ENCODE peak calls at places on chromosomes 16 and 17, in nine cellular contexts. I is fibroblast of mammary gland; R is head of caudate nucleus; K is SJCRH30; O is GM12878; H is fibroblast of villous mesenchyme; M is activated T-cell treated with anti-CD3 and anti-CD28 coated beads, Interleukin-2, amount 50 U/mL, for 72 hours; V is activated CD4-positive, alpha-beta T cell treated with anti-CD3 and anti-CD28 coated beads, Interleukin-2, amount 10 ng/mL, durations not matched to agents 7 days and 5 days; Q is activated T-helper 1 cell treated with anti-CD3 and anti-CD28 coated beads, Interleukin-2, amount 50 U/mL, for 16 hours. Z is an unnamed sample.

GRCh38 chr16:62190426-62190825 is 154.2 kb upstream of the CDH8 start:
- DNase-seq in V (no peak), R (no peak), K (no peak), O (no peak), H (no peak), Q (no peak), I (no peak), M (no peak), Z (no peak)

GRCh38 chr16:8572919-8573724 is 17.2 kb downstream of the TMEM114 start:
- DNase-seq in O (no peak), H (peak; percentile 34), M (peak; percentile 22), Q (no peak), V (no peak), K (peak; percentile 26), I (peak; percentile 63), R (no peak), Z (no peak)

GRCh38 chr16:84244728-84245127 is 4.9 kb upstream of the KCNG4 start:
- DNase-seq in R (no peak), O (no peak), M (no peak), Q (no peak), I (no peak), V (no peak), H (no peak), K (no peak), Z (no peak)

GRCh38 chr17:71494456-71494855 is 626.4 kb upstream of the SOX9 start:
- DNase-seq in V (no peak), Q (no peak), H (no peak), O (no peak), R (no peak), K (no peak), I (no peak), M (no peak), Z (no peak)

GRCh38 chr16:881219-882097 is 80.9 kb upstream of the GNG13 start:
- DNase-seq in V (no peak), R (no peak), I (no peak), M (no peak), K (no peak), O (no peak), Q (no peak), H (no peak), Z (no peak)

GRCh38 chr16:84487358-84487757 is 17.1 kb downstream of the MEAK7 start:
- DNase-seq in Q (no peak), K (no peak), I (no peak), V (no peak), R (peak; percentile 27), O (no peak), M (no peak), H (no peak), Z (peak; percentile 28)

GRCh38 chr17:59366040-59366757 is 34.7 kb downstream of the YPEL2 start:
- DNase-seq in O (no peak), M (no peak), V (no peak), H (no peak), R (no peak), Q (no peak), I (no peak), K (peak; percentile 39), Z (no peak)

GRCh38 chr17:30093463-30094147 is 23.0 kb upstream of the NSRP1 start:
- DNase-seq in M (peak; percentile 48), I (peak; percentile 60), R (peak; percentile 45), H (peak; percentile 61), K (peak; percentile 64), V (peak; percentile 57), Q (peak; percentile 11), O (peak; percentile 32), Z (no peak)

GRCh38 chr17:66625321-66625767 is 209.6 kb upstream of the CACNG5 start:
- DNase-seq in O (no peak), H (peak; percentile 46), V (no peak), R (no peak), K (no peak), Q (no peak), M (no peak), I (peak; percentile 43), Z (no peak)

GRCh38 chr17:2405247-2405926 is 4.5 kb upstream of the MNT start:
- DNase-seq in I (peak; percentile 97), K (no peak), Q (no peak), R (no peak), M (no peak), H (peak; percentile 96), O (no peak), V (no peak), Z (no peak)

GRCh38 chr16:54414671-54415070 is 128.1 kb upstream of the IRX3 start:
- DNase-seq in K (no peak), R (no peak), M (no peak), V (no peak), Q (no peak), I (no peak), O (no peak), H (no peak), Z (no peak)

GRCh38 chr16:24015923-24016322 is 180.1 kb downstream of the PRKCB start:
- DNase-seq in M (no peak), V (no peak), O (no peak), Q (no peak), K (no peak), H (no peak), R (no peak), I (no peak), Z (no peak)

GRCh38 chr16:11621920-11622651 is 35.4 kb upstream of the LITAF start:
- DNase-seq in H (no peak), I (no peak), V (peak; percentile 80), M (peak; percentile 47), K (no peak), Q (no peak), O (no peak), R (no peak), Z (peak; percentile 74)

GRCh38 chr17:37791434-37791833 is 46.6 kb upstream of the HNF1B start:
- DNase-seq in O (no peak), R (no peak), Q (no peak), K (peak; percentile 19), M (peak; percentile 58), I (peak; percentile 51), H (peak; percentile 62), V (peak; percentile 79), Z (no peak)

GRCh38 chr16:31194898-31195297 is 7.7 kb downstream of the PYCARD start:
- DNase-seq in I (no peak), H (no peak), K (no peak), R (no peak), Q (no peak), O (no peak), M (peak; percentile 36), V (no peak), Z (no peak)

GRCh38 chr17:6413073-6413472 is 21.8 kb downstream of the AIPL1 start:
- DNase-seq in I (peak; percentile 47), H (peak; percentile 50), R (no peak), O (no peak), K (no peak), Q (no peak), V (no peak), M (no peak), Z (no peak)

GRCh38 chr17:49468827-49469385 is 26.2 kb upstream of the NGFR start:
- DNase-seq in R (no peak), I (peak; percentile 51), V (no peak), O (no peak), H (no peak), Q (no peak), K (peak; percentile 38), M (no peak), Z (no peak)

GRCh38 chr17:3004925-3005324 is 58.5 kb downstream of the OR1D5 start:
- DNase-seq in Q (no peak), M (no peak), V (no peak), R (no peak), I (no peak), O (no peak), H (no peak), K (no peak), Z (no peak)

GRCh38 chr17:29585080-29585751 is 4.2 kb downstream of the GIT1 start:
- DNase-seq in R (no peak), O (no peak), M (peak; percentile 48), Q (no peak), V (peak; percentile 45), K (no peak), H (no peak), I (no peak), Z (no peak)

GRCh38 chr17:44733753-44734152 is 25.0 kb upstream of the ADAM11 start:
- DNase-seq in I (peak; percentile 5), H (no peak), V (no peak), O (no peak), Q (no peak), K (no peak), R (no peak), M (no peak), Z (no peak)

GRCh38 chr16:26987631-26988030 is 79.1 kb upstream of the C16orf82 start:
- DNase-seq in K (no peak), H (peak; percentile 81), I (peak; percentile 92), V (no peak), M (no peak), Q (no peak), O (no peak), R (no peak), Z (no peak)

GRCh38 chr16:84993926-84994325 is 17.4 kb downstream of the ZDHHC7 start:
- DNase-seq in O (no peak), H (no peak), K (no peak), I (no peak), M (no peak), Q (no peak), R (no peak), V (no peak), Z (no peak)

GRCh38 chr17:82003411-82004381 is 19.0 kb downstream of the CENPX start:
- DNase-seq in O (no peak), K (peak; percentile 93), Q (no peak), V (no peak), H (peak; percentile 95), R (no peak), M (peak; percentile 23), I (peak; percentile 96), Z (no peak)

GRCh38 chr16:70578035-70578434 is 54.4 kb downstream of the SF3B3 start:
- DNase-seq in V (no peak), H (no peak), M (no peak), Q (no peak), I (no peak), K (no peak), O (no peak), R (no peak), Z (no peak)

GRCh38 chr16:53456625-53457024 is 22.4 kb downstream of the RBL2 start:
- DNase-seq in Q (no peak), K (no peak), O (no peak), R (no peak), H (no peak), I (no peak), M (peak; percentile 26), V (peak; percentile 69), Z (no peak)

GRCh38 chr16:85525464-85526117 is 87.5 kb upstream of the GSE1 start:
- DNase-seq in H (no peak), I (no peak), R (no peak), M (no peak), O (no peak), V (no peak), Q (no peak), K (peak; percentile 29), Z (no peak)

GRCh38 chr16:642189-643049 is 791 bp downstream of the MCRIP2 start:
- DNase-seq in M (peak; percentile 47), I (no peak), R (peak; percentile 62), V (peak; percentile 31), K (no peak), H (no peak), Q (no peak), O (no peak), Z (peak; percentile 92)

GRCh38 chr17:43900858-43901754 is 6.2 kb downstream of the MPP2 start:
- DNase-seq in M (no peak), H (no peak), V (no peak), O (no peak), I (no peak), R (no peak), Q (no peak), K (no peak), Z (no peak)

GRCh38 chr16:10566613-10567012 is 13.8 kb downstream of the EMP2 start:
- DNase-seq in R (no peak), V (no peak), I (no peak), O (no peak), H (no peak), M (no peak), K (no peak), Q (no peak), Z (no peak)

GRCh38 chr16:84390131-84390785 is 21.9 kb downstream of the ATP2C2 start:
- DNase-seq in M (no peak), K (no peak), Q (no peak), O (no peak), R (no peak), V (no peak), I (no peak), H (no peak), Z (peak; percentile 52)

GRCh38 chr16:66618588-66618987 is 14.1 kb downstream of the CMTM3 start:
- DNase-seq in K (no peak), R (no peak), V (no peak), H (peak; percentile 95), Q (no peak), M (no peak), O (no peak), I (peak; percentile 99), Z (no peak)